ENCODE peak calls at places on chromosomes 1 and 21, in seven cellular contexts. X is heart left ventricle; R is psoas muscle; D is CD8-positive, alpha-beta T cell; S is cardiac muscle cell; W is HCT116; I is heart right ventricle. G is an unnamed sample.

GRCh38 chr1:51926171-51926812 is 47.8 kb upstream of the NRDC start:
- DNase-seq in D (no peak), X (no peak), R (no peak), W (no peak), I (no peak), S (peak; percentile 61), G (no peak)

GRCh38 chr1:99571092-99571734 is 74.7 kb upstream of the PALMD start:
- DNase-seq in R (no peak), W (no peak), S (no peak), X (no peak), I (no peak), D (no peak), G (no peak)

GRCh38 chr1:110084226-110085078 is 14.0 kb upstream of the ALX3 start:
- DNase-seq in S (peak; percentile 52), I (peak; percentile 44), R (peak; percentile 66), W (no peak), D (peak; percentile 31), X (peak; percentile 54), G (peak; percentile 59)

GRCh38 chr1:220886470-220887201 is 7.4 kb downstream of the HLX start:
- DNase-seq in I (no peak), R (no peak), W (no peak), X (no peak), S (no peak), D (no peak), G (no peak)

GRCh38 chr1:45340816-45341215 is 576 bp upstream of the MUTYH start:
- DNase-seq in D (no peak), W (no peak), S (peak; percentile 17), I (no peak), X (no peak), R (no peak), G (no peak)

GRCh38 chr1:210213335-210213734 is 19.3 kb upstream of the SERTAD4 start:
- DNase-seq in W (no peak), D (no peak), R (no peak), S (no peak), X (no peak), I (no peak), G (no peak)

GRCh38 chr1:27630859-27631491 is 4.0 kb downstream of the FGR start:
- DNase-seq in X (peak; percentile 57), D (no peak), S (no peak), W (no peak), I (peak; percentile 56), R (no peak), G (peak; percentile 80)

GRCh38 chr21:46347791-46348381 is 23.9 kb downstream of the PCNT start:
- DNase-seq in S (peak; percentile 13), D (no peak), R (peak; percentile 89), X (peak; percentile 73), I (peak; percentile 80), W (no peak), G (peak; percentile 64)

GRCh38 chr21:45388011-45388521 is 16.9 kb upstream of the COL18A1 start:
- DNase-seq in I (peak; percentile 57), X (peak; percentile 67), S (no peak), D (no peak), W (no peak), R (peak; percentile 21), G (no peak)

GRCh38 chr1:26996024-26996423 is 2.5 kb downstream of the TRNP1 start:
- DNase-seq in D (no peak), X (no peak), W (no peak), R (no peak), S (peak; percentile 40), I (no peak), G (no peak)

GRCh38 chr1:99696616-99697015 is 50.7 kb downstream of the PALMD start:
- DNase-seq in I (no peak), W (no peak), S (no peak), X (no peak), D (no peak), R (no peak), G (no peak)

GRCh38 chr1:226672217-226672838 is 66.8 kb downstream of the ITPKB start:
- DNase-seq in D (peak; percentile 11), S (no peak), I (no peak), R (no peak), W (no peak), X (no peak), G (no peak)

GRCh38 chr1:202002447-202002846 is 7.9 kb upstream of the ELF3 start:
- DNase-seq in W (no peak), R (no peak), S (no peak), D (no peak), X (no peak), I (no peak), G (no peak)
- TF ChIP-seq CTCF in W (no peak), R (no peak), S (no peak), D (no peak), X (no peak), I (no peak), G (no peak)

GRCh38 chr1:114756949-114757454 is 782 bp downstream of the CSDE1 start:
- DNase-seq in W (no peak), X (peak; percentile 40), I (no peak), S (peak; percentile 68), R (peak; percentile 58), D (peak; percentile 32), G (peak; percentile 80)
- H3K4me1 ChIP-seq in W (peaks cover 12% of the 10 kb centered on the region), X (peaks cover 18% of the 10 kb centered on the region), I (peaks cover 3% of the 10 kb centered on the region), S (peaks cover 31% of the 10 kb centered on the region), R (peaks cover 31% of the 10 kb centered on the region), D (peaks cover 50% of the 10 kb centered on the region), G (peaks cover 49% of the 10 kb centered on the region)

GRCh38 chr1:28646040-28646439 is 2.4 kb upstream of the RNU11 start:
- DNase-seq in S (peak; percentile 19), W (no peak), R (no peak), I (no peak), D (no peak), X (no peak), G (no peak)

GRCh38 chr1:28642056-28642846 is 616 bp downstream of the TAF12 start:
- DNase-seq in R (no peak), W (no peak), X (no peak), S (peak; percentile 6), D (peak; percentile 21), I (no peak), G (no peak)

GRCh38 chr1:28648493-28649238 is at the start of gene RNU11:
- DNase-seq in S (peak; percentile 98), X (peak; percentile 88), D (peak; percentile 88), I (peak; percentile 91), R (peak; percentile 80), W (peak; percentile 98), G (peak; percentile 96)

GRCh38 chr1:28640766-28641165 is 2.1 kb downstream of the TAF12 start:
- DNase-seq in W (peak; percentile 37), S (peak; percentile 25), I (no peak), R (no peak), D (peak; percentile 54), X (no peak), G (no peak)

GRCh38 chr1:28642847-28643635 is at the start of gene TAF12:
- DNase-seq in R (peak; percentile 89), S (peak; percentile 97), I (peak; percentile 90), D (peak; percentile 93), W (peak; percentile 89), X (peak; percentile 94), G (peak; percentile 92)
- TF ChIP-seq CTCF in R (peak; percentile 22), S (peak; percentile 44), I (peak; percentile 62), D (peak; percentile 32), W (no peak), X (peak; percentile 45), G (no peak)

DNA sequence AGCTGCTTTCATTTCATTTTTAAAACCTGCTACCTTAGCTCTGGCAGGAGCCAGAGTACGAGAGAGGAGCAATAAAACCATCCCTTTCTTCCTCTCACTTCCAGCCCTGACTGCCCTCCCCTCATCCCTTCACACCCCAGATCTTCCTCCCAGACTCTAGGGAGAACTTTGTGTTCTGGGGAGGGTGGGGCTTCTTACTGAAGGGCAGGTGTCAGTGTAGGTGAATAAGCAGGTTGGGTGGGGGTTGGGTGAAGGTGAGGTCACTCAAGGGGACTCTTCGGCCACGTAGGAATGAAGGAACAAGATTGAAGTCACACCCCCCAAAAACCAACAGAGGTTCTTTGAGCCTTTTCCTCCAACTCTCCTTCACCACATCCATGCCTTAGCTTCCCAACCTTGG is 88.9 kb downstream of the CD58 start:
- DNase-seq in S (no peak), X (no peak), W (no peak), R (no peak), D (no peak), I (no peak), G (no peak)
- H3K4me1 ChIP-seq in S (peaks cover 40% of the 10 kb centered on the region), X (peaks cover 4% of the 10 kb centered on the region), W (peaks cover 5% of the 10 kb centered on the region), R (peaks cover 24% of the 10 kb centered on the region), D (no peaks in the 10 kb centered on the region), I (peaks cover 12% of the 10 kb centered on the region), G (peaks cover 36% of the 10 kb centered on the region)

GRCh38 chr21:31264574-31264973 is 79.5 kb downstream of the TIAM1 start:
- DNase-seq in D (no peak), R (no peak), X (no peak), I (no peak), S (no peak), W (no peak), G (no peak)
- TF ChIP-seq CTCF in D (no peak), R (no peak), X (no peak), I (no peak), S (no peak), W (no peak), G (no peak)